ENCODE peak calls at places on chromosomes 13 and 19, in seven cellular contexts. G is T-cell, F is mucosa of descending colon, R is NCI-H1105, L is HTR-8/SVneo, Q is aorta, U is heart right ventricle. V is an unnamed sample.

GRCh38 chr19:46579286-46579944 is 21.7 kb upstream of the CALM3 start:
- DNase-seq in G (no peak), F (no peak), R (peak; percentile 21), L (no peak), Q (no peak), U (no peak), V (peak; percentile 15)

GRCh38 chr13:48942131-48942530 is 33.6 kb upstream of the FNDC3A start:
- DNase-seq in G (no peak), F (no peak), R (no peak), L (peak; percentile 2), Q (no peak), U (no peak), V (no peak)

GRCh38 chr13:111216166-111216960 is 101.3 kb downstream of the ARHGEF7 start:
- DNase-seq in G (peak; percentile 16), F (no peak), R (peak; percentile 75), L (peak; percentile 18), Q (no peak), U (no peak), V (peak; percentile 17)

GRCh38 chr19:14383898-14384669 is 2.8 kb downstream of the ADGRE5 start:
- DNase-seq in G (no peak), F (peak; percentile 66), R (no peak), L (peak; percentile 85), Q (peak; percentile 73), U (no peak), V (peak; percentile 64)

GRCh38 chr19:35788205-35788960 is 13.0 kb downstream of the ARHGAP33 start:
- DNase-seq in G (no peak), F (no peak), R (no peak), L (no peak), Q (no peak), U (no peak), V (no peak)

GRCh38 chr13:77002590-77003190 is 10.8 kb downstream of the CLN5 start:
- DNase-seq in G (no peak), F (no peak), R (no peak), L (no peak), Q (no peak), U (no peak), V (no peak)

GRCh38 chr19:2413159-2413558 is 14.2 kb downstream of the TIMM13 start:
- DNase-seq in G (no peak), F (no peak), R (no peak), L (no peak), Q (no peak), U (no peak), V (no peak)

GRCh38 chr13:22218784-22219183 is 547.9 kb downstream of the FGF9 start:
- DNase-seq in G (no peak), F (no peak), R (no peak), L (no peak), Q (no peak), U (no peak), V (no peak)

GRCh38 chr13:34571716-34572115 is 370.4 kb upstream of the NBEA start:
- DNase-seq in G (no peak), F (no peak), R (no peak), L (no peak), Q (no peak), U (no peak), V (no peak)

GRCh38 chr13:60397693-60398437 is 845 bp downstream of the TDRD3 start:
- DNase-seq in G (peak; percentile 34), F (peak; percentile 79), R (peak; percentile 81), L (peak; percentile 9), Q (peak; percentile 78), U (peak; percentile 74), V (peak; percentile 70)

GRCh38 chr13:59643906-59644626 is 519.7 kb downstream of the DIAPH3 start:
- DNase-seq in G (no peak), F (no peak), R (no peak), L (no peak), Q (no peak), U (no peak), V (no peak)

GRCh38 chr13:29892149-29892548 is 41.7 kb upstream of the UBL3 start:
- DNase-seq in G (no peak), F (no peak), R (no peak), L (no peak), Q (no peak), U (no peak), V (no peak)

GRCh38 chr13:47033216-47033615 is 136.4 kb upstream of the HTR2A start:
- DNase-seq in G (no peak), F (no peak), R (no peak), L (no peak), Q (no peak), U (no peak), V (no peak)

GRCh38 chr19:13043285-13043684 is 48.0 kb downstream of the NFIX start:
- DNase-seq in G (no peak), F (no peak), R (peak; percentile 27), L (no peak), Q (no peak), U (no peak), V (peak; percentile 17)

GRCh38 chr19:3284759-3285646 is 60.5 kb downstream of the CELF5 start:
- DNase-seq in G (peak; percentile 29), F (peak; percentile 94), R (peak; percentile 19), L (peak; percentile 67), Q (no peak), U (no peak), V (peak; percentile 69)

GRCh38 chr19:16233836-16234551 is 36.3 kb downstream of the AP1M1 start:
- DNase-seq in G (no peak), F (no peak), R (no peak), L (no peak), Q (no peak), U (no peak), V (no peak)

GRCh38 chr13:110150384-110151091 is 156.4 kb downstream of the COL4A1 start:
- DNase-seq in G (no peak), F (no peak), R (no peak), L (no peak), Q (no peak), U (no peak), V (no peak)

V was measured in immature natural killer cell.